ENCODE peak calls at places on chromosomes 11 and 22, in seven cellular contexts. P is neuronal stem cell, B is trophoblast cell, N is H9, D is IMR-90, G is mesenchymal stem cell, T is H1. O is an unnamed sample.

GRCh38 chr22:29190915-29191314 is 14.8 kb upstream of the EMID1 start:
- DNase-seq in P (no peak), B (no peak), N (no peak), D (no peak), G (no peak), T (no peak), O (no peak)

GRCh38 chr22:33510429-33510904 is 409.8 kb downstream of the LARGE1 start:
- DNase-seq in P (no peak), B (no peak), N (no peak), D (no peak), G (no peak), T (no peak), O (no peak)

GRCh38 chr11:35030716-35031213 is 108.2 kb upstream of the CD44 start:
- DNase-seq in P (no peak), B (peak), N (no peak), D (peak), G (peak), T (no peak), O (peak)

GRCh38 chr11:15707194-15707593 is 592.5 kb downstream of the INSC start:
- DNase-seq in P (no peak), B (no peak), N (no peak), D (no peak), G (no peak), T (no peak), O (no peak)

GRCh38 chr11:119584193-119585037 is 144.6 kb downstream of the NECTIN1 start:
- DNase-seq in P (peak), B (no peak), N (peak), D (peak), G (peak), T (peak), O (peak)

GRCh38 chr11:69333906-69334305 is 40.0 kb downstream of the MYEOV start:
- DNase-seq in P (no peak), B (no peak), N (no peak), D (peak), G (no peak), T (no peak), O (no peak)

GRCh38 chr22:24208012-24208749 is 26.9 kb downstream of the SUSD2 start:
- DNase-seq in P (no peak), B (peak), N (no peak), D (peak), G (peak), T (no peak), O (no peak)

GRCh38 chr11:33753304-33753703 is 17.1 kb upstream of the CD59 start:
- DNase-seq in P (no peak), B (no peak), N (no peak), D (peak), G (peak), T (no peak), O (no peak)

GRCh38 chr22:36585841-36586240 is 56.9 kb upstream of the EIF3D start:
- DNase-seq in P (no peak), B (peak), N (peak), D (peak), G (no peak), T (peak), O (peak)

GRCh38 chr11:14974723-14975587 is 2.8 kb upstream of the CALCA start:
- DNase-seq in P (peak), B (peak), N (peak), D (peak), G (peak), T (no peak), O (peak)

GRCh38 chr11:62792193-62792575 is 378 bp upstream of the TMEM223 start:
- DNase-seq in P (no peak), B (no peak), N (peak), D (peak), G (peak), T (no peak), O (peak)

GRCh38 chr11:15006139-15006759 is 34.1 kb upstream of the CALCA start:
- DNase-seq in P (no peak), B (peak), N (peak), D (peak), G (peak), T (no peak), O (peak)

GRCh38 chr22:30275625-30276024 is 9.0 kb upstream of the OSM start:
- DNase-seq in P (no peak), B (peak), N (no peak), D (no peak), G (no peak), T (no peak), O (peak)

GRCh38 chr11:76670475-76671235 is at the start of gene LRRC32:
- DNase-seq in P (peak), B (peak), N (peak), D (no peak), G (no peak), T (no peak), O (peak)

GRCh38 chr11:37449146-37449545 is 851.1 kb upstream of the RAG2 start:
- DNase-seq in P (peak), B (peak), N (no peak), D (peak), G (peak), T (no peak), O (peak)

GRCh38 chr22:11066458-11067285 is 4461.3 kb upstream of the OR11H1 start:
- DNase-seq in P (no peak), B (no peak), N (no peak), D (no peak), G (no peak), T (no peak), O (no peak)

GRCh38 chr22:48705917-48706605 is 1121.6 kb downstream of the BRD1 start:
- DNase-seq in P (no peak), B (no peak), N (no peak), D (no peak), G (no peak), T (no peak), O (no peak)

GRCh38 chr22:32535531-32536190 is 61.0 kb downstream of the FBXO7 start:
- DNase-seq in P (no peak), B (no peak), N (no peak), D (no peak), G (no peak), T (no peak), O (no peak)

GRCh38 chr11:113728814-113729213 is 22.7 kb upstream of the TMPRSS5 start:
- DNase-seq in P (no peak), B (peak), N (no peak), D (no peak), G (no peak), T (no peak), O (no peak)

GRCh38 chr22:40628354-40629042 is 8.0 kb downstream of the MRTFA start:
- DNase-seq in P (no peak), B (no peak), N (no peak), D (peak), G (peak), T (no peak), O (no peak)

GRCh38 chr11:127993788-127994187 is 593.6 kb downstream of the ETS1 start:
- DNase-seq in P (no peak), B (no peak), N (peak), D (no peak), G (no peak), T (peak), O (peak)

GRCh38 chr11:27830206-27830605 is 130.0 kb upstream of the BDNF start:
- DNase-seq in P (no peak), B (no peak), N (no peak), D (no peak), G (no peak), T (no peak), O (peak)

GRCh38 chr11:63609971-63610580 is 4.2 kb downstream of the PLAAT3 start:
- DNase-seq in P (no peak), B (no peak), N (no peak), D (no peak), G (no peak), T (no peak), O (no peak)

GRCh38 chr11:68536706-68537105 is 76.2 kb downstream of the PPP6R3 start:
- DNase-seq in P (no peak), B (no peak), N (no peak), D (no peak), G (no peak), T (no peak), O (no peak)

GRCh38 chr11:45881708-45882368 is 3.6 kb upstream of the MAPK8IP1 start:
- DNase-seq in P (no peak), B (no peak), N (no peak), D (no peak), G (peak), T (no peak), O (no peak)

GRCh38 chr11:69531717-69532088 is 50.2 kb downstream of the LINC01488 start:
- DNase-seq in P (no peak), B (no peak), N (no peak), D (no peak), G (no peak), T (no peak), O (no peak)

GRCh38 chr11:96263361-96263763 is 79.6 kb downstream of the MAML2 start:
- DNase-seq in P (no peak), B (peak), N (no peak), D (peak), G (peak), T (no peak), O (no peak)

GRCh38 chr11:66327171-66328035 is 8.8 kb downstream of the RIN1 start:
- DNase-seq in P (no peak), B (no peak), N (no peak), D (peak), G (peak), T (no peak), O (peak)

GRCh38 chr11:112160452-112160851 is 3.4 kb downstream of the IL18 start:
- DNase-seq in P (no peak), B (no peak), N (no peak), D (no peak), G (no peak), T (no peak), O (no peak)

GRCh38 chr11:131999084-131999483 is 628.7 kb downstream of the NTM start:
- DNase-seq in P (no peak), B (no peak), N (no peak), D (no peak), G (peak), T (no peak), O (no peak)

GRCh38 chr11:92269021-92269420 is 44.4 kb downstream of the FAT3 start:
- DNase-seq in P (peak), B (peak), N (no peak), D (peak), G (peak), T (peak), O (peak)

GRCh38 chr22:50112151-50113118 is 22.6 kb downstream of the MOV10L1 start:
- DNase-seq in P (no peak), B (no peak), N (no peak), D (peak), G (peak), T (no peak), O (peak)

GRCh38 chr11:36131719-36132349 is 157.4 kb downstream of the COMMD9 start:
- DNase-seq in P (peak), B (peak), N (peak), D (peak), G (peak), T (no peak), O (peak)

GRCh38 chr11:129544691-129545090 is 169.0 kb downstream of the BARX2 start:
- DNase-seq in P (no peak), B (no peak), N (no peak), D (no peak), G (no peak), T (no peak), O (no peak)

GRCh38 chr22:49160261-49161001 is 667.2 kb downstream of the BRD1 start:
- DNase-seq in P (no peak), B (no peak), N (no peak), D (no peak), G (no peak), T (no peak), O (no peak)

GRCh38 chr22:24325105-24325757 is 54.6 kb downstream of the SPECC1L start:
- DNase-seq in P (no peak), B (peak), N (no peak), D (peak), G (peak), T (no peak), O (peak)

GRCh38 chr11:91350931-91351330 is 873.7 kb upstream of the FAT3 start:
- DNase-seq in P (no peak), B (no peak), N (no peak), D (no peak), G (no peak), T (no peak), O (peak)

GRCh38 chr11:70568504-70569172 is 170.3 kb downstream of the CTTN start:
- DNase-seq in P (no peak), B (peak), N (peak), D (peak), G (peak), T (peak), O (peak)

DNA sequence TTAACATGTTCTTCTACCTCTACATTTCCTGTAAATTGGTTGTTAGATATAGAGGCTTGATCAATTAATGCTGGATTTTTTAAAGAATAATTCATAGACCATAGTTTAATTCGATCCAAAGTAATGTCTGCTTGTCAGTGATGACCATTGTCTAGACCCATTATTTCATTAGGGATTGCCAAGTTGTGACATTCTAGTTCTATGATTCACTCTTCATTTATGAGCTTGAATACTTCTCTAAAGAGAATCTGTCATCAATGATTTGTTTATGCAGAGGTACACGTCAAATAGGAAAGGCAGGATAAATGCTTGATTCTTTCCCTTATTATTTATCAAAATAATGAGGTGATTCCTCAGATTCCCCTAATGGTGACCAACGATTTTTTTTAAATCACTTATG is 24.0 kb upstream of the ROBO3 start:
- DNase-seq in P (no peak), B (peak), N (no peak), D (no peak), G (no peak), T (no peak), O (no peak)
- H2BK120ac ChIP-seq in P (no peak), B (no peak), N (no peak), D (no peak), G (no peak), T (no peak), O (no peak)

GRCh38 chr11:9568161-9568853 is 5.2 kb upstream of the WEE1 start:
- DNase-seq in P (no peak), B (peak), N (no peak), D (peak), G (no peak), T (no peak), O (peak)
- H3K4me2 ChIP-seq in P (no peak), B (no peak), N (no peak), D (no peak), G (no peak), T (peak), O (no peak)

GRCh38 chr11:117814766-117815261 is 9.7 kb downstream of the FXYD2 start:
- DNase-seq in P (no peak), B (no peak), N (no peak), D (no peak), G (no peak), T (no peak), O (no peak)

GRCh38 chr11:117816151-117816741 is 8.3 kb downstream of the FXYD2 start:
- DNase-seq in P (peak), B (peak), N (peak), D (peak), G (peak), T (peak), O (peak)

GRCh38 chr11:117816846-117817212 is 7.7 kb downstream of the FXYD2 start:
- DNase-seq in P (no peak), B (no peak), N (no peak), D (no peak), G (no peak), T (no peak), O (no peak)

GRCh38 chr11:117814204-117814765 is 10.3 kb downstream of the FXYD2 start:
- DNase-seq in P (no peak), B (no peak), N (no peak), D (no peak), G (no peak), T (no peak), O (no peak)

GRCh38 chr11:117815262-117815803 is 9.2 kb downstream of the FXYD2 start:
- DNase-seq in P (no peak), B (peak), N (no peak), D (no peak), G (no peak), T (no peak), O (no peak)
- H3K9ac ChIP-seq in P (no peak), B (no peak), N (no peak), D (no peak), G (no peak), T (no peak), O (peak)

GRCh38 chr11:58494096-58494495 is 13.8 kb downstream of the OR5B21 start:
- DNase-seq in P (no peak), B (peak), N (no peak), D (peak), G (no peak), T (no peak), O (no peak)

GRCh38 chr11:58497951-58498350 is 10.0 kb downstream of the OR5B21 start:
- DNase-seq in P (no peak), B (no peak), N (no peak), D (no peak), G (no peak), T (no peak), O (no peak)

GRCh38 chr11:58495906-58496305 is 12.0 kb downstream of the OR5B21 start:
- DNase-seq in P (no peak), B (no peak), N (no peak), D (no peak), G (no peak), T (no peak), O (no peak)

GRCh38 chr11:58502004-58502403 is 5.9 kb downstream of the OR5B21 start:
- DNase-seq in P (no peak), B (no peak), N (no peak), D (no peak), G (no peak), T (no peak), O (no peak)

GRCh38 chr11:58498464-58498863 is 9.4 kb downstream of the OR5B21 start:
- DNase-seq in P (no peak), B (no peak), N (no peak), D (no peak), G (no peak), T (no peak), O (no peak)
- H2BK120ac ChIP-seq in P (no peak), B (no peak), N (no peak), D (peak), G (no peak), T (no peak), O (no peak)